ENCODE peak calls at places on chromosomes 16 and 17, in five cellular contexts. One of them, this sample, is unnamed.

GRCh38 chr17:49496866-49497146 is 1.7 kb downstream of the NGFR start:
- DNase-seq in cardiac muscle cell: no peak
- DNase-seq in BJ: no peak
- DNase-seq in mucosa of descending colon: no peak
- DNase-seq in upper lobe of right lung: no peak
- DNase-seq in this sample: no peak

GRCh38 chr17:73341350-73342056 is 29.7 kb upstream of the CDC42EP4 start:
- DNase-seq in cardiac muscle cell: no peak
- DNase-seq in BJ: no peak
- DNase-seq in mucosa of descending colon: no peak
- DNase-seq in upper lobe of right lung: no peak
- DNase-seq in this sample: no peak

GRCh38 chr16:84228321-84228838 is 11.4 kb downstream of the KCNG4 start:
- DNase-seq in cardiac muscle cell: no peak
- DNase-seq in BJ: peak
- DNase-seq in mucosa of descending colon: peak
- DNase-seq in upper lobe of right lung: peak
- DNase-seq in this sample: peak

GRCh38 chr16:50213939-50214519 is 52.3 kb upstream of the ADCY7 start:
- DNase-seq in cardiac muscle cell: peak
- DNase-seq in BJ: no peak
- DNase-seq in mucosa of descending colon: no peak
- DNase-seq in upper lobe of right lung: no peak
- DNase-seq in this sample: no peak

GRCh38 chr17:38453951-38454421 is 25.7 kb downstream of the ARHGAP23 start:
- DNase-seq in cardiac muscle cell: no peak
- DNase-seq in BJ: no peak
- DNase-seq in mucosa of descending colon: no peak
- DNase-seq in upper lobe of right lung: no peak
- DNase-seq in this sample: no peak

GRCh38 chr16:50902457-50902856 is 160.6 kb downstream of the CYLD start:
- DNase-seq in cardiac muscle cell: peak
- DNase-seq in BJ: no peak
- DNase-seq in mucosa of descending colon: no peak
- DNase-seq in upper lobe of right lung: no peak
- DNase-seq in this sample: no peak

GRCh38 chr17:4368341-4368740 is 1.9 kb upstream of the UBE2G1 start:
- DNase-seq in cardiac muscle cell: no peak
- DNase-seq in BJ: no peak
- DNase-seq in mucosa of descending colon: peak
- DNase-seq in upper lobe of right lung: no peak
- DNase-seq in this sample: no peak

GRCh38 chr17:3750926-3751325 is 27.2 kb downstream of the HASPIN start:
- DNase-seq in cardiac muscle cell: no peak
- DNase-seq in BJ: no peak
- DNase-seq in mucosa of descending colon: no peak
- DNase-seq in upper lobe of right lung: no peak
- DNase-seq in this sample: no peak

GRCh38 chr16:2937170-2937569 is 25.4 kb downstream of the FLYWCH1 start:
- DNase-seq in cardiac muscle cell: no peak
- DNase-seq in BJ: no peak
- DNase-seq in mucosa of descending colon: no peak
- DNase-seq in upper lobe of right lung: no peak
- DNase-seq in this sample: no peak

GRCh38 chr17:35972535-35972934 is 8.8 kb downstream of the CCL16 start:
- DNase-seq in cardiac muscle cell: no peak
- DNase-seq in BJ: no peak
- DNase-seq in mucosa of descending colon: no peak
- DNase-seq in upper lobe of right lung: no peak
- DNase-seq in this sample: no peak

GRCh38 chr17:142102-142661 is 4.8 kb downstream of the SCGB1C2 start:
- DNase-seq in cardiac muscle cell: no peak
- DNase-seq in BJ: no peak
- DNase-seq in mucosa of descending colon: peak
- DNase-seq in upper lobe of right lung: peak
- DNase-seq in this sample: no peak

GRCh38 chr17:7839199-7839889 is 5.3 kb downstream of the KDM6B start:
- DNase-seq in cardiac muscle cell: no peak
- DNase-seq in BJ: no peak
- DNase-seq in mucosa of descending colon: peak
- DNase-seq in upper lobe of right lung: no peak
- DNase-seq in this sample: no peak

GRCh38 chr17:2709173-2709661 is 2.3 kb downstream of the CLUH start:
- DNase-seq in cardiac muscle cell: no peak
- DNase-seq in BJ: no peak
- DNase-seq in mucosa of descending colon: peak
- DNase-seq in upper lobe of right lung: peak
- DNase-seq in this sample: no peak

GRCh38 chr17:60579090-60579489 is 20.9 kb upstream of the PPM1D start:
- DNase-seq in cardiac muscle cell: no peak
- DNase-seq in BJ: no peak
- DNase-seq in mucosa of descending colon: no peak
- DNase-seq in upper lobe of right lung: no peak
- DNase-seq in this sample: no peak

GRCh38 chr16:20846030-20846429 is 39.7 kb downstream of the REXO5 start:
- DNase-seq in cardiac muscle cell: no peak
- DNase-seq in BJ: no peak
- DNase-seq in mucosa of descending colon: no peak
- DNase-seq in upper lobe of right lung: no peak
- DNase-seq in this sample: no peak

GRCh38 chr17:10600551-10600950 is 51.1 kb upstream of the MYH2 start:
- DNase-seq in cardiac muscle cell: peak
- DNase-seq in BJ: peak
- DNase-seq in mucosa of descending colon: no peak
- DNase-seq in upper lobe of right lung: no peak
- DNase-seq in this sample: no peak

GRCh38 chr17:55769625-55770000 is 18.8 kb downstream of the PCTP start:
- DNase-seq in cardiac muscle cell: no peak
- DNase-seq in BJ: peak
- DNase-seq in mucosa of descending colon: no peak
- DNase-seq in upper lobe of right lung: no peak
- DNase-seq in this sample: peak

GRCh38 chr17:67246648-67247415 is 1.8 kb upstream of the HELZ start:
- DNase-seq in cardiac muscle cell: no peak
- DNase-seq in BJ: no peak
- DNase-seq in mucosa of descending colon: peak
- DNase-seq in upper lobe of right lung: peak
- DNase-seq in this sample: peak

GRCh38 chr17:73536700-73537680 is 107.3 kb downstream of the SDK2 start:
- DNase-seq in cardiac muscle cell: peak
- DNase-seq in BJ: no peak
- DNase-seq in mucosa of descending colon: no peak
- DNase-seq in upper lobe of right lung: no peak
- DNase-seq in this sample: no peak

GRCh38 chr17:40322417-40323315 is 13.7 kb downstream of the RARA start:
- DNase-seq in cardiac muscle cell: no peak
- DNase-seq in BJ: no peak
- DNase-seq in mucosa of descending colon: peak
- DNase-seq in upper lobe of right lung: peak
- DNase-seq in this sample: no peak

DNA sequence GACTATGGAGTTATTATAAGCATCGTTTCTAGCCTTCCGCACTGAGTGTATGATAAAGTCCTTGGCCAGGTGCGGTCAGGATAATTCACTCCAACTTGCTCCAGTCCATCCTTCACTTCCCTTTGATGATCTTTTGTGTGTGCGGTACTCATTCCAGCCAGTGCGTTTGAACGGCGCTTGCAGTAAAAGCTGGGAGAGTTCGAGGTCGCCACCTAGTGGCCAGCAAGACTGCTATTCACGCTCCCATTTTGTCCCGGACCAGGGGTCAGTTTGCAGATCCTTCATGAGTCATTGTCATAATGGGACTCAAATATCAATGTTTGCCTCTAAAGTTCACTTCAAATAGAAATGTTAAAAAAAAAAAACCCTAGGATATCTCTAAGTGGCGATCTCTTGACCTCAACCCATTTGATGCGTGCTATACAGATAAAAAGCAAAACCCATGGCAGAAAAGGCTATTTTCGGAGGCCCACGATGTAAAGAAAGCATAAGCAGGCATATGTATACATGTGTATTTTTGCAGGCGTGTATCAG is 417.1 kb downstream of the TMEM114 start:
- DNase-seq in cardiac muscle cell: peak
- DNase-seq in BJ: no peak
- DNase-seq in mucosa of descending colon: peak
- DNase-seq in upper lobe of right lung: peak
- DNase-seq in this sample: peak
- TF ChIP-seq CTCF in cardiac muscle cell: peak
- TF ChIP-seq CTCF in BJ: peak
- TF ChIP-seq CTCF in mucosa of descending colon: peak
- TF ChIP-seq CTCF in upper lobe of right lung: peak
- TF ChIP-seq CTCF in this sample: peak

DNA sequence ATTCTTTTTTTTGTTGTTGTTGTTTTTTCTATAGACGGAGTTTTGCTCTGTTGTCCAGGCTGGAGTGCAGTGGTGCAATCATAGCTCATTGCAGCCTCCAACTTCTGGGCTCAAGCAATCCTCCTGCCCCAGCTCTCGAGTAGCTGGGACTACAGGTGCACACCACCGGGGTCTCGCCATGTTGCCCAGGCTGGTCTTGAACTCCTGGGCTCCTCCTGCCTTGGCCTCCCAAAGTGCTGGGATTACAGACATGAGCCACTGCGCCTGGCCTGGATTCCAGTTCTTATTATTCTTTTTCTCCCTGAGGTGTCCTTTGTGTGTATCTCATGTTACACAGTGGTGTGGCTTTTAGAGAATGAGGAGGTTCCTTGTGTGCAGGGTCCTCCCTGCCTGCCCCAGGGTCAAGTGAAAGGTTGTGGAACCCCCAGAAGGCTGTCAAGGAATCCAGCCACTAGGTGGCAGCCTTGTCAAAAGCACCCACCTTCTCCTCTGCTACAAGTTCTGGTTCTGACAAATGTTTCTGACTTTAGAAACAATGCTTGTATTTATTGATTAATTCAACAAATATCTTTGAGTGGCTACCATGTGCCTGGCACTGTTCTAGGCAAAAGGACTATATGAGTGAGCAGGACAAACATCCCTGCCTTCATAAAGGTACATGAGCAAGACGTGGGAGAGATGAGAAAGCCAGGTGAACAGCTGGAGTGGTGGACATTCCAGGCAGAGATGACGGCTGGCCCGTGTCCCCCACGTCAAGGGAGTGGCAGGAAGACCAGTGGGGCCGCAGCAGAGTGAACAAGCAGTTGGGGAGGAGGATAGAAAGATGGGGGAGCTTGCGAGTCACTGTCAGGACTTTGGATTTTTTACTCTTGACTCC is 112.4 kb downstream of the SPECC1 start:
- DNase-seq in cardiac muscle cell: peak
- DNase-seq in BJ: no peak
- DNase-seq in mucosa of descending colon: no peak
- DNase-seq in upper lobe of right lung: peak
- DNase-seq in this sample: no peak
- H3K4me3 ChIP-seq in cardiac muscle cell: no peak
- H3K4me3 ChIP-seq in BJ: no peak
- H3K4me3 ChIP-seq in mucosa of descending colon: no peak
- H3K4me3 ChIP-seq in upper lobe of right lung: no peak
- H3K4me3 ChIP-seq in this sample: no peak

DNA sequence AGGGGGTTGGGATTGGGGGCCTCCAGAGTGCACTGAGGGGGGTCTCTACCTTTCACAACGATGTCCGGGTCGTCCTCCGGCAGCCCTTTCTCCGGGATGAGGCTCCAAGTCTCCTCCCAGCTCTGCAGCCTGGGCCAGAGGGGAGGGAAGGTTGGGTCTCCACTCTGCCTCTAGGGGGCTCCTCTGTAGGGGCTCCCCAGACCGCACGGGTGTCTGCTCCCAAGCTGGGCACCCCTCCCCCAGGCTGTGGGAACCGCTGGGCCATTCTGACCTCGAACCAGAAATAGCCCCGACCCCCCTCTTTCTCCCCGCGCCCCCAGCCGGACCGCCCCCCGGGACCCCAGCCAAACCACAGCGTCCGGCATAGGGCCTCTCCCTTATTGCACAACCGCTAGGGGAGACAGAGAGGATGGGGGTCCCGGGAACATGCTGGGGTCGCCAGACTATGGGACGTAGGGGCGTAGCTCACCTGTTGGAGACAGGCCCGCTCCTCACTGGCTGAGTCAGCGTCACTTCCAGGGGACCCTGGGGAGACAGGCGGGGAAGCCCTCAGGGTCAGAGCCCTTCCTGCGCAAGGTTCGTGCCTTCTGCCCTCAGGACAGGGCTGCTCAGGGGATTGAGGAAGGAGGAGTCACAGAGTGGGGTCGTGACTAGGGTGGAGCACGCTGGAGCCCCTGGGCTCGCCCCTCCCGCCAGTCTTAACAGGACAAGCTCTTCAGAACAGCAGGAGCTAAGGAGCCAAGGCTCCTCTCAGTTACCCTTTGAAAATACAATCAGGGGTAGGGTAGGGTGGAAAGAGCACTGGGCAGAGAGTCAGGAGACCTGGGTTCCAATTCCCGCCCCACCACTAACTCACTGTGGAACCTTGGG is 2.7 kb downstream of the PLEKHH3 start:
- DNase-seq in cardiac muscle cell: peak
- DNase-seq in BJ: no peak
- DNase-seq in mucosa of descending colon: no peak
- DNase-seq in upper lobe of right lung: peak
- DNase-seq in this sample: no peak
- TF ChIP-seq CTCF in cardiac muscle cell: peak
- TF ChIP-seq CTCF in BJ: peak
- TF ChIP-seq CTCF in mucosa of descending colon: peak
- TF ChIP-seq CTCF in upper lobe of right lung: peak
- TF ChIP-seq CTCF in this sample: peak

GRCh38 chr16:68643227-68643626 is 1.9 kb upstream of the CDH3 start:
- DNase-seq in cardiac muscle cell: no peak
- DNase-seq in BJ: no peak
- DNase-seq in mucosa of descending colon: no peak
- DNase-seq in upper lobe of right lung: no peak
- DNase-seq in this sample: no peak

GRCh38 chr16:68643847-68644246 is 1.3 kb upstream of the CDH3 start:
- DNase-seq in cardiac muscle cell: peak
- DNase-seq in BJ: no peak
- DNase-seq in mucosa of descending colon: no peak
- DNase-seq in upper lobe of right lung: no peak
- DNase-seq in this sample: no peak

GRCh38 chr16:68644715-68645493 is at the start of gene CDH3:
- DNase-seq in cardiac muscle cell: peak
- DNase-seq in BJ: no peak
- DNase-seq in mucosa of descending colon: peak
- DNase-seq in upper lobe of right lung: peak
- DNase-seq in this sample: no peak

GRCh38 chr16:68645494-68646388 is 631 bp downstream of the CDH3 start:
- DNase-seq in cardiac muscle cell: peak
- DNase-seq in BJ: no peak
- DNase-seq in mucosa of descending colon: peak
- DNase-seq in upper lobe of right lung: peak
- DNase-seq in this sample: no peak

GRCh38 chr16:68644303-68644702 is 807 bp upstream of the CDH3 start:
- DNase-seq in cardiac muscle cell: peak
- DNase-seq in BJ: no peak
- DNase-seq in mucosa of descending colon: no peak
- DNase-seq in upper lobe of right lung: no peak
- DNase-seq in this sample: no peak
- H3K4me3 ChIP-seq in cardiac muscle cell: peak
- H3K4me3 ChIP-seq in BJ: no peak
- H3K4me3 ChIP-seq in mucosa of descending colon: no peak
- H3K4me3 ChIP-seq in upper lobe of right lung: no peak
- H3K4me3 ChIP-seq in this sample: peak

GRCh38 chr17:29618272-29619065 is 4.2 kb downstream of the CORO6 start:
- DNase-seq in cardiac muscle cell: no peak
- DNase-seq in BJ: no peak
- DNase-seq in mucosa of descending colon: peak
- DNase-seq in upper lobe of right lung: no peak
- DNase-seq in this sample: no peak
- TF ChIP-seq CTCF in cardiac muscle cell: no peak
- TF ChIP-seq CTCF in BJ: no peak
- TF ChIP-seq CTCF in mucosa of descending colon: no peak
- TF ChIP-seq CTCF in upper lobe of right lung: no peak
- TF ChIP-seq CTCF in this sample: no peak